ENCODE peak calls at places on chromosomes 5 and 9, in eight cellular contexts. E is T-helper 2 cell; Z is activated B cell treated with CpG ODN at 0.5 μM for 24 hours; U is stimulated activated CD4-positive, alpha-beta T cell treated with anti-CD3 and anti-CD28 coated beads, Interleukin-2, amount 100 ng/mL, for 48 hours; V is substantia nigra; G is amniotic stem cell; T is sciatic nerve; F is T follicular helper cell. N is an unnamed sample.
A peak's percentile ranks its signal among the peaks of the same experiment; 100 is the strongest.

GRCh38 chr5:44665101-44665701 is 143.5 kb upstream of the MRPS30 start:
- DNase-seq in E (no peak), V (no peak), U (no peak), G (no peak), F (no peak), T (no peak), Z (no peak), N (no peak)

GRCh38 chr5:131322926-131323325 is 59.1 kb downstream of the CDC42SE2 start:
- DNase-seq in F (no peak), V (no peak), G (no peak), Z (no peak), T (no peak), U (no peak), E (no peak), N (no peak)

GRCh38 chr5:57434227-57434640 is 48.4 kb downstream of the ACTBL2 start:
- DNase-seq in U (no peak), T (no peak), V (no peak), G (no peak), Z (no peak), F (no peak), E (no peak), N (no peak)

GRCh38 chr5:17157916-17158529 is 59.4 kb upstream of the BASP1 start:
- DNase-seq in U (no peak), Z (no peak), E (no peak), V (no peak), F (no peak), G (peak; percentile 81), T (no peak), N (no peak)

GRCh38 chr5:157444224-157444623 is 15.8 kb upstream of the NIPAL4 start:
- DNase-seq in V (no peak), G (no peak), Z (no peak), E (no peak), F (no peak), U (no peak), T (no peak), N (no peak)

GRCh38 chr5:116329503-116329902 is 244.7 kb downstream of the COMMD10 start:
- DNase-seq in V (no peak), T (no peak), F (no peak), U (no peak), G (no peak), Z (no peak), E (no peak), N (no peak)

GRCh38 chr5:180178516-180179398 is 30.3 kb downstream of the RASGEF1C start:
- DNase-seq in G (no peak), Z (no peak), E (no peak), F (no peak), T (no peak), V (no peak), U (no peak), N (no peak)

GRCh38 chr5:119340597-119341218 is 15.1 kb upstream of the TNFAIP8 start:
- DNase-seq in V (no peak), G (no peak), F (peak; percentile 33), E (peak; percentile 90), U (no peak), Z (no peak), T (no peak), N (no peak)

GRCh38 chr9:136855461-136856077 is 3.4 kb downstream of the MAMDC4 start:
- DNase-seq in G (no peak), Z (no peak), V (no peak), E (no peak), F (no peak), U (no peak), T (peak; percentile 57), N (no peak)

GRCh38 chr9:88831783-88832407 is 159.4 kb upstream of the S1PR3 start:
- DNase-seq in T (no peak), V (no peak), E (no peak), Z (no peak), F (no peak), G (no peak), U (no peak), N (no peak)

GRCh38 chr5:891117-891836 is 1.3 kb downstream of the BRD9 start:
- DNase-seq in Z (no peak), G (no peak), V (no peak), U (no peak), F (no peak), T (peak; percentile 58), E (no peak), N (no peak)

GRCh38 chr5:102832445-102832844 is 77.3 kb downstream of the PAM start:
- DNase-seq in E (no peak), T (no peak), U (no peak), G (no peak), F (no peak), V (no peak), Z (no peak), N (no peak)